ENCODE peak calls at places on chromosome 1, in five cellular contexts. T is HepG2, V is GM23338, Y is GM12891, M is transverse colon. S is an unnamed sample.

GRCh38 chr1:217322834-217323233 is 308.1 kb downstream of the GPATCH2 start:
- DNase-seq in Y (peak; percentile 22), M (no peak), T (no peak), V (no peak), S (no peak)

GRCh38 chr1:147760481-147761260 is at the start of gene GJA5:
- DNase-seq in Y (no peak), M (no peak), T (no peak), V (no peak), S (no peak)

GRCh38 chr1:111736548-111737215 is 2.5 kb downstream of the INKA2 start:
- DNase-seq in T (no peak), Y (no peak), M (no peak), V (no peak), S (no peak)

GRCh38 chr1:55055951-55056631 is 16.7 kb downstream of the PCSK9 start:
- DNase-seq in T (no peak), V (no peak), M (no peak), Y (no peak), S (peak; percentile 45)

GRCh38 chr1:4587721-4588120 is 66.7 kb upstream of the AJAP1 start:
- DNase-seq in T (no peak), M (no peak), Y (no peak), V (no peak), S (no peak)

GRCh38 chr1:172948457-172948856 is 102.3 kb downstream of the TNFSF18 start:
- DNase-seq in T (no peak), M (no peak), Y (no peak), V (no peak), S (no peak)

GRCh38 chr1:214966366-214966765 is 116.2 kb upstream of the KCNK2 start:
- DNase-seq in M (no peak), V (no peak), Y (no peak), T (no peak), S (no peak)

GRCh38 chr1:111656093-111657017 is 36.8 kb downstream of the RAP1A start:
- DNase-seq in M (peak; percentile 26), V (peak; percentile 57), T (peak; percentile 49), Y (no peak), S (no peak)

GRCh38 chr1:219567341-219567947 is 45.5 kb downstream of the ZC3H11B start:
- DNase-seq in Y (no peak), V (peak; percentile 36), M (no peak), T (peak; percentile 20), S (no peak)

GRCh38 chr1:187648091-187648490 is 819.3 kb downstream of the PLA2G4A start:
- DNase-seq in M (no peak), Y (no peak), V (no peak), T (no peak), S (no peak)

GRCh38 chr1:224175615-224176014 is 7.4 kb upstream of the DEGS1 start:
- DNase-seq in T (no peak), M (no peak), Y (no peak), V (peak; percentile 85), S (no peak)

GRCh38 chr1:64952055-64952699 is 14.2 kb downstream of the JAK1 start:
- DNase-seq in V (no peak), M (no peak), Y (no peak), T (no peak), S (no peak)

GRCh38 chr1:59393211-59394180 is 96.6 kb downstream of the FGGY start:
- DNase-seq in Y (no peak), M (peak; percentile 47), V (peak; percentile 44), T (peak; percentile 50), S (peak; percentile 77)

GRCh38 chr1:2072109-2072806 is 22.0 kb downstream of the PRKCZ start:
- DNase-seq in T (no peak), V (no peak), M (peak; percentile 79), Y (no peak), S (no peak)

GRCh38 chr1:237482777-237483176 is 407.9 kb downstream of the ZP4 start:
- DNase-seq in Y (no peak), T (no peak), V (no peak), M (no peak), S (no peak)

GRCh38 chr1:51518033-51518729 is 885 bp downstream of the EPS15 start:
- DNase-seq in M (peak; percentile 74), T (peak; percentile 73), V (peak; percentile 77), Y (no peak), S (peak; percentile 30)

GRCh38 chr1:26084091-26084561 is 16.7 kb upstream of the TRIM63 start:
- DNase-seq in M (no peak), Y (no peak), T (no peak), V (no peak), S (peak; percentile 63)

GRCh38 chr1:1045129-1045528 is 25.2 kb downstream of the AGRN start:
- DNase-seq in M (no peak), T (no peak), V (no peak), Y (no peak), S (no peak)

GRCh38 chr1:191901651-191902050 is 256.6 kb upstream of the RGS18 start:
- DNase-seq in M (no peak), Y (no peak), V (peak; percentile 18), T (no peak), S (no peak)

GRCh38 chr1:233025156-233025555 is 74.7 kb downstream of the NTPCR start:
- DNase-seq in V (peak; percentile 82), M (peak; percentile 71), T (peak; percentile 18), Y (no peak), S (no peak)

GRCh38 chr1:108678696-108679095 is 13.4 kb upstream of the PRPF38B start:
- DNase-seq in V (no peak), Y (no peak), M (no peak), T (no peak), S (no peak)
- TF ChIP-seq POLR2AphosphoS5 in V (no peak), Y (no peak), M (no peak), T (no peak), S (no peak)

DNA sequence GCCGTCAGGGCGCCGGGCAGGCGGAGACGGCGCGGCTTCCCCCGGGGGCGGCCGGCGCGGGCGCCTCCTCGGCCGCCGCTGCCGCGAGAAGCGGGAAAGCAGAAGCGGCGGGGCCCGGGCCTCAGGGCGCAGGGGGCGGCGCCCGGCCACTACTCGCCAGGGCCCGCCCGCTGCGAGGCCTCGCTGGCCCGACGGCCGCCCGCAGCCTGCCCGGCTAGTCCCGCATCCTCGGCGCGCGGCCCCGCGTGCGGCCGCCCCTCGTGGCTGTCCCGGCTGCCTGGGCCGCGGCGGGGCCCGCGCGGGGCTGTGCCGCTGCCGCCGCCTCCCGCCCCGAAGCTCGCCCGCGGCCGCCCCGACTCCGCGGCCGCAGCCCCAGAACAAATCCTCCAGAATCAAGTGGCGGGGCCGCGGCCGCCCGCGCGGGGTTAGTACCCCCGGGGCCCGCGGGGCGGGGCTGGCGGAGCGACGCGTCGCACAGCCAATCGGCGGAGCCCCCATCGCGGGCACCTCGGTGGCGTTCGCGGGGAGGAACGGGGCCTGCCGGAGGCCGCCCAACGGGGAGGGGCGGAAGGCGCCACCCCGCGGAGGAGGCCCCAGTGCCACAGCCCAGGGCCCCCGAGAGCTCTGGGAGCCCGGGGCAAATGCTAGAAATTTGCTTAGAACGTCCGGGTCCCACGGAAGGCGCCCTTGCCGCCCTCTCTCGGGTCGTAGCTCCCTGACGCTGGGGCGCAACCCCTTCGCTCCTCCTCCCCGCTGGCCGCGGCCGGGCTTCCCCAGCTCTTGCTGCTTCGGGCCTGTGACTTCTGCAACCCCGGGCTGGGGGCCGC is at the start of gene RUNX3:
- DNase-seq in T (no peak), M (peak; percentile 83), Y (peak; percentile 96), V (peak; percentile 79), S (peak; percentile 70)
- TF ChIP-seq POLR2AphosphoS5 in T (no peak), M (no peak), Y (no peak), V (no peak), S (no peak)

DNA sequence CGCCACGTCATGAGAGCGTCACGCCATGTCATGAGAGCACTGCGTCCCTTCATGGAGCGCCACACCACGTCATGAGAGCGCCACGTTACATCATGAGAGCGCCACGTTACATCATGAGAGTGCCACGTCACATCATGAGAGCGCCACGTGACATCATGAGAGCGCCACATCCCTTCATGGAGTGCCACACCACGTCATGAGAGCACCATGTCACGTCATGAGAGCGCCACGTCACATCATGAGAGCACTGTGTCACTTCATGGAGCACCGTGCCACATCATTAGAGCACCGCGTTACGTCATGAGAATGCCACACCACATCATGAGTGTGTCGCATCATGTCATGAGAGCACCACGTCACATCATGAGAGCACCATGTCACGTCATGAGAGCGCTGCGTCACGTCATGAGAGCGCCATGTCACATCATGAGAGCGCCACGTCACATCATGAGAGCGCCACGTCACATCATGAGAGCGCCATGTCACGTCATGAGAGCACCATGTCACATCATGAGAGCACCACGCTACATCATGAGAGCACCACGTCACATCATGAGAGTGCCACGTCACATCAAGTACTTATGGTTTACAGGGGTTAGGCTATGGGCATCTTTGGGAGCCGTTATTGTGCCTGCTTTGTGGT is 9.8 kb upstream of the NLRP3 start:
- DNase-seq in V (no peak), M (no peak), Y (no peak), T (no peak), S (no peak)
- TF ChIP-seq POLR2AphosphoS5 in V (no peak), M (no peak), Y (no peak), T (no peak), S (no peak)

GRCh38 chr1:234321211-234321610 is 52.0 kb upstream of the COA6 start:
- DNase-seq in M (no peak), Y (no peak), V (no peak), T (no peak), S (no peak)

GRCh38 chr1:234322979-234323378 is 50.3 kb upstream of the COA6 start:
- DNase-seq in T (peak; percentile 44), M (peak; percentile 37), V (peak; percentile 94), Y (no peak), S (no peak)

GRCh38 chr1:234320069-234320468 is 53.2 kb upstream of the COA6 start:
- DNase-seq in V (no peak), M (no peak), T (no peak), Y (no peak), S (no peak)

GRCh38 chr1:234320549-234320948 is 52.7 kb upstream of the COA6 start:
- DNase-seq in T (peak; percentile 13), V (no peak), M (no peak), Y (no peak), S (peak; percentile 89)

DNA sequence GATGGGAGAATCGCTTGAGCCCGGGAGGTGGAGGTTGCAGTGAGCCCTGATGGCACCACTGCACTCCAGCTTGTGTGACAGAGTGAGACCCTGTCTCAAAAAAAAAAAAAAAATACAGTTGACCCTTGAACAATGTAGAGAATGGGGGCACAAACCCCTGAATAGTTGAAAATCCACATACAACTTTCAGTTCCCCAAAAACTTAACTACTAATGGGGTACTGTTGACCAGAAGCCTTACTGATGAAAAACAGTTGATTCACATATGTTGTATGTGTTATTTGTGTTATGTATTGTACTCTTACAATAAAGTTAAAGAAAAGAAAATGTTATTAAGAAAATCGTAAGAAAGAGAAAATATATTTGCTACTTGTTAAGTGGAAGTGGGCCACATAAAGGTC is 51.2 kb upstream of the COA6 start:
- DNase-seq in M (no peak), T (no peak), Y (no peak), V (no peak), S (no peak)
- TF ChIP-seq POLR2AphosphoS5 in M (no peak), T (no peak), Y (no peak), V (no peak), S (no peak)

DNA sequence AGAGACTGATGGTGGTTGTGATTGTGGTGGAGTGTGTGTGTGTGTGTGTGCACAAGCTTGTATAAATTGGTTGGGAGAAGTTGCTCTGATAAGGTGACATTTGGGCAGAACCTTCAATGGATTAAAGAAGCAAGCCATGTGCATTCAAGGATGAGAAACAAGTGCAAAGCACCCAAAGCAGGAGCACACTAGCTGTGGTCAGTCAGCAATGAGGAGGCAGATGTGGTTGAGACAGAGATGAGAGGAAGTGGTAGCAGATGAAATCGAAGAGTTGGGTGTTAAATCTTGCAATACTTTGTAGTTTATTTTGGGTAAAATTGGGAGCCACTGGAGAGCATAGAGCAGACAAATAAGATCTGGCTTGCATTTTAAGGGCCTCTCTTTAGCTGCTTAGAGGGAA is 4.4 kb upstream of the PGBD5 start:
- DNase-seq in V (no peak), M (no peak), T (no peak), Y (no peak), S (no peak)
- TF ChIP-seq POLR2AphosphoS5 in V (no peak), M (no peak), T (no peak), Y (no peak), S (no peak)